ENCODE peak calls at places on chromosomes 1 and 21, in nine cellular contexts. I, O, J, T, G, B, R, H and P are unnamed samples.

GRCh38 chr21:34968414-34969333 is 80.4 kb downstream of the RUNX1 start:
- DNase-seq in I (no peak), O (no peak), J (no peak), T (no peak), G (no peak), B (no peak), R (no peak), H (no peak), P (no peak)

GRCh38 chr1:194322751-194323150 is 1136.3 kb upstream of the B3GALT2 start:
- DNase-seq in I (no peak), O (no peak), J (no peak), T (no peak), G (no peak), B (no peak), R (no peak), H (no peak), P (no peak)

GRCh38 chr1:155003227-155003765 is 694 bp downstream of the ZBTB7B start:
- DNase-seq in I (no peak), O (no peak), J (peak), T (no peak), G (peak), B (peak), R (no peak), H (no peak), P (no peak)

GRCh38 chr1:201896951-201897391 is 8.3 kb downstream of the SHISA4 start:
- DNase-seq in I (no peak), O (no peak), J (no peak), T (no peak), G (no peak), B (no peak), R (no peak), H (no peak), P (no peak)

GRCh38 chr1:111219466-111220286 is 7.8 kb upstream of the CHI3L2 start:
- DNase-seq in I (no peak), O (no peak), J (no peak), T (no peak), G (no peak), B (no peak), R (no peak), H (no peak), P (no peak)

GRCh38 chr1:220748091-220748934 is at the start of gene MTARC2:
- DNase-seq in I (peak), O (peak), J (peak), T (no peak), G (peak), B (peak), R (peak), H (no peak), P (peak)

GRCh38 chr1:18836654-18837053 is 22.8 kb downstream of the TAS1R2 start:
- DNase-seq in I (no peak), O (no peak), J (no peak), T (no peak), G (peak), B (peak), R (no peak), H (peak), P (no peak)

GRCh38 chr1:23964790-23965740 is 5.4 kb downstream of the PNRC2 start:
- DNase-seq in I (no peak), O (no peak), J (peak), T (no peak), G (no peak), B (no peak), R (no peak), H (no peak), P (no peak)

GRCh38 chr1:106791041-106791440 is 265.4 kb upstream of the PRMT6 start:
- DNase-seq in I (no peak), O (no peak), J (no peak), T (no peak), G (no peak), B (no peak), R (no peak), H (no peak), P (no peak)

GRCh38 chr1:15803380-15803779 is 4.1 kb downstream of the UQCRHL start:
- DNase-seq in I (no peak), O (no peak), J (peak), T (no peak), G (peak), B (peak), R (no peak), H (peak), P (no peak)

GRCh38 chr1:233114860-233115259 is 164.4 kb downstream of the NTPCR start:
- DNase-seq in I (no peak), O (no peak), J (peak), T (no peak), G (no peak), B (no peak), R (no peak), H (no peak), P (no peak)

GRCh38 chr1:6358757-6359567 is 34.6 kb downstream of the ACOT7 start:
- DNase-seq in I (no peak), O (no peak), J (peak), T (no peak), G (peak), B (peak), R (no peak), H (no peak), P (no peak)

GRCh38 chr1:161200421-161200991 is 1.7 kb upstream of the ADAMTS4 start:
- DNase-seq in I (no peak), O (no peak), J (peak), T (no peak), G (no peak), B (peak), R (no peak), H (peak), P (no peak)

GRCh38 chr1:179742717-179743678 is at the start of gene FAM163A:
- DNase-seq in I (no peak), O (no peak), J (no peak), T (no peak), G (peak), B (peak), R (no peak), H (no peak), P (peak)

GRCh38 chr21:45352621-45353125 is 52.3 kb upstream of the COL18A1 start:
- DNase-seq in I (no peak), O (no peak), J (no peak), T (no peak), G (peak), B (no peak), R (no peak), H (no peak), P (peak)

GRCh38 chr1:174740248-174740990 is 259.3 kb upstream of the CACYBP start:
- DNase-seq in I (no peak), O (no peak), J (no peak), T (no peak), G (no peak), B (no peak), R (no peak), H (no peak), P (no peak)

GRCh38 chr1:50973875-50974617 is 4.0 kb downstream of the CDKN2C start:
- DNase-seq in I (no peak), O (no peak), J (no peak), T (no peak), G (no peak), B (peak), R (no peak), H (no peak), P (no peak)

GRCh38 chr1:51439053-51439452 is 80.0 kb downstream of the EPS15 start:
- DNase-seq in I (no peak), O (no peak), J (no peak), T (no peak), G (no peak), B (no peak), R (no peak), H (no peak), P (no peak)

GRCh38 chr1:161740871-161741270 is 8.7 kb upstream of the DUSP12 start:
- DNase-seq in I (no peak), O (no peak), J (no peak), T (no peak), G (no peak), B (no peak), R (no peak), H (no peak), P (no peak)

GRCh38 chr1:92310185-92310597 is 11.3 kb downstream of the RPAP2 start:
- DNase-seq in I (no peak), O (no peak), J (peak), T (no peak), G (peak), B (peak), R (no peak), H (no peak), P (no peak)

GRCh38 chr1:100869996-100870395 is 24.6 kb downstream of the EXTL2 start:
- DNase-seq in I (no peak), O (no peak), J (no peak), T (no peak), G (no peak), B (no peak), R (no peak), H (no peak), P (no peak)

GRCh38 chr1:19374402-19374801 is 62.3 kb downstream of the SLC66A1 start:
- DNase-seq in I (no peak), O (no peak), J (no peak), T (no peak), G (no peak), B (peak), R (no peak), H (peak), P (no peak)

GRCh38 chr1:27445177-27445936 is 44.6 kb downstream of the WASF2 start:
- DNase-seq in I (no peak), O (no peak), J (no peak), T (no peak), G (no peak), B (no peak), R (no peak), H (no peak), P (no peak)

GRCh38 chr1:91835087-91835521 is 50.8 kb downstream of the TGFBR3 start:
- DNase-seq in I (no peak), O (no peak), J (no peak), T (no peak), G (no peak), B (no peak), R (no peak), H (no peak), P (no peak)

GRCh38 chr1:12005488-12006166 is 13.7 kb upstream of the MIIP start:
- DNase-seq in I (no peak), O (no peak), J (no peak), T (no peak), G (no peak), B (no peak), R (no peak), H (peak), P (no peak)

GRCh38 chr1:16204634-16205332 is 7.7 kb downstream of the ARHGEF19 start:
- DNase-seq in I (no peak), O (no peak), J (peak), T (no peak), G (peak), B (peak), R (no peak), H (peak), P (no peak)

GRCh38 chr1:150477733-150478132 is 9.5 kb upstream of the TARS2 start:
- DNase-seq in I (no peak), O (no peak), J (peak), T (no peak), G (no peak), B (no peak), R (no peak), H (no peak), P (no peak)

GRCh38 chr1:25643962-25644361 is 27.4 kb downstream of the MAN1C1 start:
- DNase-seq in I (no peak), O (no peak), J (no peak), T (no peak), G (no peak), B (no peak), R (no peak), H (no peak), P (no peak)

GRCh38 chr1:6440198-6441126 is 15.9 kb downstream of the ESPN start:
- DNase-seq in I (peak), O (no peak), J (no peak), T (no peak), G (peak), B (peak), R (no peak), H (peak), P (peak)

GRCh38 chr1:195663549-195664280 is 944.5 kb downstream of the KCNT2 start:
- DNase-seq in I (no peak), O (no peak), J (no peak), T (peak), G (no peak), B (no peak), R (no peak), H (no peak), P (no peak)

GRCh38 chr1:105591681-105592080 is 1464.8 kb upstream of the PRMT6 start:
- DNase-seq in I (no peak), O (no peak), J (no peak), T (no peak), G (no peak), B (no peak), R (no peak), H (no peak), P (no peak)

GRCh38 chr1:198937231-198938031 is 298.6 kb downstream of the PTPRC start:
- DNase-seq in I (peak), O (peak), J (peak), T (peak), G (peak), B (peak), R (no peak), H (no peak), P (peak)
- TF ChIP-seq POLR2AphosphoS5 in I (peak), O (peak), J (peak), T (peak), G (peak), B (no peak), R (no peak), H (no peak), P (peak)

DNA sequence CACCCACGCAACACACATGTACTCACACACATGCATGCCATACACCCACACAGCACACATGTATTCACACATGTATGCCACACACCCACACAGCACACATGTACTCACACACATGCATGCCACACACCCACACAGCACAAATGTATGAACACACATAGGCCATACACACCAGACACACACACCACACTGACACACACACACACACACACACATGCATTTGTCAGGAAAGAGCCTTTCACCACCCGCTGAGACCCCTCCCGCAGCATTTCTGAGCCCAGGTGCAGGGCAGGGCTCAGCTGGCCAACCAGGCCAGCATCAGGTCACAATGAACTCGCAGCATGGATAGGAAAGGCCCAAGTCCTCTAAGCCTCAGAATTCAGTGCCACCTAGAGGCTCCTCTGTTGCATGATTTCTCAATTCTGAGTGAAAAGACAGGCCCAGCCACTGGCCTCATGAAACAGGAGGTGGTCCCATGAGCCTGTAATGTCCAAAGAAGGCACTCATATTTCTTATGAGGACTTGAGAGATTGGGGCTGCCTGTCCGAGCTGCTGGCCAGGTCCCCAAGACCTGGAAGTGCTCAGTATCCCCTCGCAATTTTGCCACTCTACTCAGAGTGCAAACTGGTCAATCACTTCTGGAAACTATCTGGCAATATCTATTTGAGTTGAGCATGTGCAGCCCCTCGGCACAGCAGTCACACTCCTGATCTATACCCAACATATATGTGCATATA is 57.3 kb downstream of the PSMG1 start:
- DNase-seq in I (peak), O (no peak), J (peak), T (peak), G (peak), B (peak), R (no peak), H (no peak), P (peak)
- TF ChIP-seq POLR2AphosphoS5 in I (peak), O (no peak), J (no peak), T (no peak), G (no peak), B (no peak), R (no peak), H (no peak), P (peak)

GRCh38 chr21:14492890-14493289 is 53.2 kb downstream of the SAMSN1 start:
- DNase-seq in I (no peak), O (no peak), J (no peak), T (no peak), G (no peak), B (no peak), R (no peak), H (no peak), P (peak)
- TF ChIP-seq POLR2AphosphoS5 in I (no peak), O (no peak), J (no peak), T (no peak), G (no peak), B (no peak), R (no peak), H (no peak), P (no peak)

GRCh38 chr1:32741067-32741416 is 38.5 kb upstream of the SYNC start:
- DNase-seq in I (no peak), O (no peak), J (no peak), T (no peak), G (no peak), B (peak), R (no peak), H (no peak), P (no peak)

GRCh38 chr1:32741417-32742131 is 39.0 kb upstream of the SYNC start:
- DNase-seq in I (no peak), O (peak), J (no peak), T (no peak), G (peak), B (peak), R (no peak), H (peak), P (peak)

GRCh38 chr1:32742132-32742947 is 39.8 kb upstream of the SYNC start:
- DNase-seq in I (no peak), O (no peak), J (no peak), T (no peak), G (peak), B (peak), R (peak), H (peak), P (no peak)

GRCh38 chr1:32733573-32734321 is 31.2 kb upstream of the SYNC start:
- DNase-seq in I (no peak), O (no peak), J (no peak), T (no peak), G (no peak), B (peak), R (no peak), H (peak), P (no peak)

GRCh38 chr1:32736812-32737791 is 34.5 kb upstream of the SYNC start:
- DNase-seq in I (no peak), O (no peak), J (no peak), T (no peak), G (no peak), B (peak), R (no peak), H (no peak), P (no peak)
- TF ChIP-seq POLR2AphosphoS5 in I (no peak), O (no peak), J (no peak), T (no peak), G (no peak), B (no peak), R (no peak), H (no peak), P (no peak)

GRCh38 chr1:217369996-217370551 is 260.8 kb downstream of the GPATCH2 start:
- DNase-seq in I (no peak), O (no peak), J (no peak), T (no peak), G (no peak), B (no peak), R (no peak), H (no peak), P (no peak)

GRCh38 chr1:217360510-217360909 is 270.4 kb downstream of the GPATCH2 start:
- DNase-seq in I (no peak), O (no peak), J (no peak), T (no peak), G (no peak), B (no peak), R (no peak), H (no peak), P (no peak)

GRCh38 chr1:217369271-217369981 is 261.5 kb downstream of the GPATCH2 start:
- DNase-seq in I (no peak), O (no peak), J (no peak), T (no peak), G (no peak), B (peak), R (no peak), H (no peak), P (no peak)

GRCh38 chr1:217363319-217363718 is 267.6 kb downstream of the GPATCH2 start:
- DNase-seq in I (no peak), O (no peak), J (no peak), T (no peak), G (no peak), B (no peak), R (no peak), H (no peak), P (no peak)

GRCh38 chr1:217364220-217364619 is 266.7 kb downstream of the GPATCH2 start:
- DNase-seq in I (no peak), O (no peak), J (no peak), T (no peak), G (no peak), B (no peak), R (no peak), H (no peak), P (no peak)
- TF ChIP-seq POLR2AphosphoS5 in I (no peak), O (no peak), J (no peak), T (no peak), G (no peak), B (no peak), R (no peak), H (no peak), P (no peak)

GRCh38 chr1:63318255-63319068 is 3.9 kb upstream of the FOXD3 start:
- DNase-seq in I (no peak), O (no peak), J (no peak), T (no peak), G (peak), B (peak), R (no peak), H (no peak), P (no peak)

GRCh38 chr1:63317814-63318156 is 4.6 kb upstream of the FOXD3 start:
- DNase-seq in I (no peak), O (no peak), J (no peak), T (no peak), G (no peak), B (peak), R (no peak), H (no peak), P (no peak)

GRCh38 chr1:63319069-63320023 is 3.0 kb upstream of the FOXD3 start:
- DNase-seq in I (no peak), O (no peak), J (no peak), T (no peak), G (peak), B (peak), R (no peak), H (no peak), P (peak)

GRCh38 chr1:63316540-63316939 is 5.8 kb upstream of the FOXD3 start:
- DNase-seq in I (no peak), O (no peak), J (no peak), T (no peak), G (peak), B (peak), R (no peak), H (no peak), P (no peak)

DNA sequence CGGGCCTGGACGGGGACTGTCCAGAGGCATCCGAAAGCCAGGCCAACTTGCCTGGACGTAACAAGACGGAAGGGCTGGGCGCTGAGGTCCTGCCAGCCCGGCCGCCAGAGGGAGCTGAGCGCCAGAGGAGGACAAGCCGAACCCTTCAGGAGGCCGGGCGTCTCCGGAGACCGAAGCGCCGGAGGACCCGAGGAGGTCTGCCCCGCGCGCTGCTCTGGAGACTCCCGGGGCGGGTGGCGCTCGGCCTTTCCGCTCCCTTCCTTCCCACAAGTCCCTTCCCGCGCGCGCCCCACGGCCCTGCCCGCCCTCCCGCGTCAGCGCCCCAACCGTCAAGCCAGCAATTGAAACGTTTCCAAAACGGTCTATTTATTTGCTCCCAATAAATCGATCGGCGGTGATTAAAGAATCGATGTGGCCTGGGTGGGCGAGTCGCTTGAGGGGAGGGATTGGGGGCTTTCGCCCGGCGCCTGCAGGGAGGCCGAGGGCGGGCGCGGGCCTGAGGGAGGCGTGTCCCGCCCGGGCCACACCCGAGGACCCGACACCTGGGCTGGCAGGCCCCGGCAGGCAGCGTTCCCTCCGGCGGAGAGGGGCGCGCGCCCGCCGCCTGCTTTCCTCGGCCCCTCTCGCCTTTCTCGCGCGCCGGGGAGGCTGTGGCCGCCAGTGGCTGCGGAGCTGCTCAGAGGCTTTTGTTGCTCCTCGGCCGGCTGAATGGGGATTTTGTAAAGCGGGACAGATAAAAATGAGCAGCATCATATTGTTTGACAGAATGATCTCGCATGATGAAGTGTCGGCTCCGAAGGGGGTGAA is 5.2 kb upstream of the FOXD3 start:
- DNase-seq in I (peak), O (peak), J (peak), T (peak), G (peak), B (peak), R (no peak), H (peak), P (peak)
- TF ChIP-seq POLR2AphosphoS5 in I (peak), O (no peak), J (no peak), T (no peak), G (no peak), B (peak), R (no peak), H (no peak), P (no peak)